ENCODE peak calls at places on chromosomes 6 and 20, in seven cellular contexts. One of them, this sample, is unnamed.

GRCh38 chr6:106510090-106510970 is 119.0 kb downstream of the RTN4IP1 start:
- DNase-seq in effector memory CD8-positive, alpha-beta T cell: peak
- DNase-seq in kidney glomerular epithelial cell: peak
- DNase-seq in progenitor cell of endocrine pancreas: no peak
- DNase-seq in ELF-1: peak
- DNase-seq in fibroblast of mammary gland: peak
- DNase-seq in activated naive CD8-positive, alpha-beta T cell treated with anti-CD3 and anti-CD28 coated beads, Interleukin-2, amount 50 U/mL, for 24 hours: peak
- DNase-seq in this sample: peak

GRCh38 chr6:105733556-105734162 is 330.8 kb upstream of the PREP start:
- DNase-seq in effector memory CD8-positive, alpha-beta T cell: no peak
- DNase-seq in kidney glomerular epithelial cell: peak
- DNase-seq in progenitor cell of endocrine pancreas: no peak
- DNase-seq in ELF-1: no peak
- DNase-seq in fibroblast of mammary gland: peak
- DNase-seq in activated naive CD8-positive, alpha-beta T cell treated with anti-CD3 and anti-CD28 coated beads, Interleukin-2, amount 50 U/mL, for 24 hours: no peak
- DNase-seq in this sample: peak

GRCh38 chr6:34592208-34592952 is 36.3 kb upstream of the SPDEF start:
- DNase-seq in effector memory CD8-positive, alpha-beta T cell: no peak
- DNase-seq in kidney glomerular epithelial cell: no peak
- DNase-seq in progenitor cell of endocrine pancreas: no peak
- DNase-seq in ELF-1: no peak
- DNase-seq in fibroblast of mammary gland: no peak
- DNase-seq in activated naive CD8-positive, alpha-beta T cell treated with anti-CD3 and anti-CD28 coated beads, Interleukin-2, amount 50 U/mL, for 24 hours: peak
- DNase-seq in this sample: no peak

GRCh38 chr6:142374965-142375733 is 73.3 kb downstream of the ADGRG6 start:
- DNase-seq in effector memory CD8-positive, alpha-beta T cell: no peak
- DNase-seq in kidney glomerular epithelial cell: peak
- DNase-seq in progenitor cell of endocrine pancreas: no peak
- DNase-seq in ELF-1: peak
- DNase-seq in fibroblast of mammary gland: peak
- DNase-seq in activated naive CD8-positive, alpha-beta T cell treated with anti-CD3 and anti-CD28 coated beads, Interleukin-2, amount 50 U/mL, for 24 hours: no peak
- DNase-seq in this sample: peak

GRCh38 chr6:3287308-3287707 is 28.6 kb downstream of the PSMG4 start:
- DNase-seq in effector memory CD8-positive, alpha-beta T cell: no peak
- DNase-seq in kidney glomerular epithelial cell: no peak
- DNase-seq in progenitor cell of endocrine pancreas: no peak
- DNase-seq in ELF-1: no peak
- DNase-seq in fibroblast of mammary gland: peak
- DNase-seq in activated naive CD8-positive, alpha-beta T cell treated with anti-CD3 and anti-CD28 coated beads, Interleukin-2, amount 50 U/mL, for 24 hours: no peak
- DNase-seq in this sample: no peak

GRCh38 chr6:74115674-74116073 is 419.7 kb downstream of the CD109 start:
- DNase-seq in effector memory CD8-positive, alpha-beta T cell: no peak
- DNase-seq in kidney glomerular epithelial cell: no peak
- DNase-seq in progenitor cell of endocrine pancreas: no peak
- DNase-seq in ELF-1: no peak
- DNase-seq in fibroblast of mammary gland: peak
- DNase-seq in activated naive CD8-positive, alpha-beta T cell treated with anti-CD3 and anti-CD28 coated beads, Interleukin-2, amount 50 U/mL, for 24 hours: no peak
- DNase-seq in this sample: peak

GRCh38 chr20:62891111-62891510 is 29.5 kb upstream of the TCFL5 start:
- DNase-seq in effector memory CD8-positive, alpha-beta T cell: no peak
- DNase-seq in kidney glomerular epithelial cell: no peak
- DNase-seq in progenitor cell of endocrine pancreas: no peak
- DNase-seq in ELF-1: no peak
- DNase-seq in fibroblast of mammary gland: no peak
- DNase-seq in activated naive CD8-positive, alpha-beta T cell treated with anti-CD3 and anti-CD28 coated beads, Interleukin-2, amount 50 U/mL, for 24 hours: no peak
- DNase-seq in this sample: no peak

GRCh38 chr20:57439432-57439831 is 48.2 kb downstream of the RBM38 start:
- DNase-seq in effector memory CD8-positive, alpha-beta T cell: no peak
- DNase-seq in kidney glomerular epithelial cell: peak
- DNase-seq in progenitor cell of endocrine pancreas: no peak
- DNase-seq in ELF-1: no peak
- DNase-seq in fibroblast of mammary gland: no peak
- DNase-seq in activated naive CD8-positive, alpha-beta T cell treated with anti-CD3 and anti-CD28 coated beads, Interleukin-2, amount 50 U/mL, for 24 hours: no peak
- DNase-seq in this sample: peak

GRCh38 chr6:36838896-36839818 is at the start of gene CPNE5:
- DNase-seq in effector memory CD8-positive, alpha-beta T cell: peak
- DNase-seq in kidney glomerular epithelial cell: no peak
- DNase-seq in progenitor cell of endocrine pancreas: no peak
- DNase-seq in ELF-1: no peak
- DNase-seq in fibroblast of mammary gland: no peak
- DNase-seq in activated naive CD8-positive, alpha-beta T cell treated with anti-CD3 and anti-CD28 coated beads, Interleukin-2, amount 50 U/mL, for 24 hours: no peak
- DNase-seq in this sample: no peak

GRCh38 chr6:10554826-10555225 is 33.7 kb downstream of the GCNT2 start:
- DNase-seq in effector memory CD8-positive, alpha-beta T cell: no peak
- DNase-seq in kidney glomerular epithelial cell: no peak
- DNase-seq in progenitor cell of endocrine pancreas: no peak
- DNase-seq in ELF-1: no peak
- DNase-seq in fibroblast of mammary gland: no peak
- DNase-seq in activated naive CD8-positive, alpha-beta T cell treated with anti-CD3 and anti-CD28 coated beads, Interleukin-2, amount 50 U/mL, for 24 hours: no peak
- DNase-seq in this sample: no peak

GRCh38 chr6:161575508-161576254 is 301.8 kb upstream of the AGPAT4 start:
- DNase-seq in effector memory CD8-positive, alpha-beta T cell: no peak
- DNase-seq in kidney glomerular epithelial cell: no peak
- DNase-seq in progenitor cell of endocrine pancreas: no peak
- DNase-seq in ELF-1: no peak
- DNase-seq in fibroblast of mammary gland: peak
- DNase-seq in activated naive CD8-positive, alpha-beta T cell treated with anti-CD3 and anti-CD28 coated beads, Interleukin-2, amount 50 U/mL, for 24 hours: no peak
- DNase-seq in this sample: no peak

GRCh38 chr20:47774081-47774777 is 11.1 kb downstream of the SULF2 start:
- DNase-seq in effector memory CD8-positive, alpha-beta T cell: no peak
- DNase-seq in kidney glomerular epithelial cell: no peak
- DNase-seq in progenitor cell of endocrine pancreas: no peak
- DNase-seq in ELF-1: no peak
- DNase-seq in fibroblast of mammary gland: no peak
- DNase-seq in activated naive CD8-positive, alpha-beta T cell treated with anti-CD3 and anti-CD28 coated beads, Interleukin-2, amount 50 U/mL, for 24 hours: no peak
- DNase-seq in this sample: no peak

GRCh38 chr6:167096991-167097390 is 25.9 kb upstream of the CCR6 start:
- DNase-seq in effector memory CD8-positive, alpha-beta T cell: no peak
- DNase-seq in kidney glomerular epithelial cell: no peak
- DNase-seq in progenitor cell of endocrine pancreas: no peak
- DNase-seq in ELF-1: no peak
- DNase-seq in fibroblast of mammary gland: no peak
- DNase-seq in activated naive CD8-positive, alpha-beta T cell treated with anti-CD3 and anti-CD28 coated beads, Interleukin-2, amount 50 U/mL, for 24 hours: no peak
- DNase-seq in this sample: no peak

GRCh38 chr20:9609892-9610502 is 95.6 kb downstream of the LAMP5 start:
- DNase-seq in effector memory CD8-positive, alpha-beta T cell: no peak
- DNase-seq in kidney glomerular epithelial cell: peak
- DNase-seq in progenitor cell of endocrine pancreas: peak
- DNase-seq in ELF-1: peak
- DNase-seq in fibroblast of mammary gland: peak
- DNase-seq in activated naive CD8-positive, alpha-beta T cell treated with anti-CD3 and anti-CD28 coated beads, Interleukin-2, amount 50 U/mL, for 24 hours: peak
- DNase-seq in this sample: peak

GRCh38 chr6:1255646-1256365 is 56.1 kb upstream of the FOXQ1 start:
- DNase-seq in effector memory CD8-positive, alpha-beta T cell: no peak
- DNase-seq in kidney glomerular epithelial cell: no peak
- DNase-seq in progenitor cell of endocrine pancreas: no peak
- DNase-seq in ELF-1: no peak
- DNase-seq in fibroblast of mammary gland: peak
- DNase-seq in activated naive CD8-positive, alpha-beta T cell treated with anti-CD3 and anti-CD28 coated beads, Interleukin-2, amount 50 U/mL, for 24 hours: no peak
- DNase-seq in this sample: no peak

GRCh38 chr20:34943808-34944568 is 11.6 kb downstream of the GSS start:
- DNase-seq in effector memory CD8-positive, alpha-beta T cell: no peak
- DNase-seq in kidney glomerular epithelial cell: peak
- DNase-seq in progenitor cell of endocrine pancreas: no peak
- DNase-seq in ELF-1: no peak
- DNase-seq in fibroblast of mammary gland: peak
- DNase-seq in activated naive CD8-positive, alpha-beta T cell treated with anti-CD3 and anti-CD28 coated beads, Interleukin-2, amount 50 U/mL, for 24 hours: no peak
- DNase-seq in this sample: peak